ENCODE peak calls at places on chromosomes 7 and 10, in five cellular contexts. C is mesendoderm, J is neuronal stem cell, P is IMR-90, F is trophoblast cell. Z is an unnamed sample.

GRCh38 chr7:106367664-106368063 is 82.9 kb upstream of the NAMPT start:
- DNase-seq in C (no peak), J (no peak), P (no peak), F (no peak), Z (no peak)

GRCh38 chr7:157347217-157347904 is 10.6 kb downstream of the DNAJB6 start:
- DNase-seq in C (no peak), J (no peak), P (peak; percentile 85), F (peak; percentile 61), Z (no peak)

GRCh38 chr10:4315529-4315928 is 510.5 kb upstream of the AKR1E2 start:
- DNase-seq in C (no peak), J (no peak), P (peak; percentile 65), F (no peak), Z (no peak)

GRCh38 chr10:53980210-53980609 is 820.8 kb downstream of the PCDH15 start:
- DNase-seq in C (no peak), J (no peak), P (no peak), F (no peak), Z (no peak)

GRCh38 chr10:100186813-100187212 is 984 bp upstream of the ERLIN1 start:
- DNase-seq in C (peak; percentile 6), J (no peak), P (no peak), F (no peak), Z (peak; percentile 9)

GRCh38 chr7:104972510-104972909 is 41.5 kb upstream of the KMT2E start:
- DNase-seq in C (no peak), J (no peak), P (peak; percentile 87), F (peak; percentile 46), Z (peak; percentile 49)

GRCh38 chr7:107394831-107395230 is 75.0 kb upstream of the GPR22 start:
- DNase-seq in C (no peak), J (no peak), P (peak; percentile 72), F (no peak), Z (peak; percentile 28)

GRCh38 chr10:4947635-4948596 is 15.3 kb upstream of the AKR1C1 start:
- DNase-seq in C (no peak), J (no peak), P (peak; percentile 97), F (no peak), Z (peak; percentile 97)

GRCh38 chr7:45937862-45938261 is 16.8 kb upstream of the IGFBP3 start:
- DNase-seq in C (no peak), J (no peak), P (no peak), F (no peak), Z (no peak)

GRCh38 chr7:23237000-23237399 is 9.6 kb upstream of the GPNMB start:
- DNase-seq in C (no peak), J (no peak), P (no peak), F (no peak), Z (no peak)

GRCh38 chr10:112887968-112888367 is 62.1 kb upstream of the TCF7L2 start:
- DNase-seq in C (no peak), J (no peak), P (no peak), F (no peak), Z (no peak)

GRCh38 chr10:112880633-112881530 is 69.2 kb upstream of the TCF7L2 start:
- DNase-seq in C (peak; percentile 95), J (no peak), P (no peak), F (no peak), Z (no peak)

GRCh38 chr10:112886463-112886862 is 63.6 kb upstream of the TCF7L2 start:
- DNase-seq in C (no peak), J (no peak), P (no peak), F (no peak), Z (no peak)

GRCh38 chr10:112883853-112884502 is 66.1 kb upstream of the TCF7L2 start:
- DNase-seq in C (no peak), J (no peak), P (no peak), F (no peak), Z (no peak)
- H3K4me2 ChIP-seq in C (no peak overlapping the region), J (no peak overlapping the region), P (no peak overlapping the region), F (no peak overlapping the region), Z (no peak overlapping the region)

GRCh38 chr10:130218936-130219335 is 82.7 kb downstream of the GLRX3 start:
- DNase-seq in C (no peak), J (no peak), P (no peak), F (no peak), Z (no peak)
- H2AK5ac ChIP-seq in C (no peak overlapping the region), J (no peak overlapping the region), P (no peak overlapping the region), F (no peak overlapping the region), Z (no peak overlapping the region)

GRCh38 chr10:48605786-48606529 is 1.1 kb upstream of the ARHGAP22 start:
- DNase-seq in C (no peak), J (no peak), P (peak; percentile 76), F (no peak), Z (peak; percentile 47)
- H3K4me3 ChIP-seq in C (no peak overlapping the region), J (no peak overlapping the region), P (no peak overlapping the region), F (no peak overlapping the region), Z (peak overlapping the region; percentile 97)

GRCh38 chr10:10545771-10546170 is 471.9 kb upstream of the CELF2 start:
- DNase-seq in C (no peak), J (no peak), P (no peak), F (no peak), Z (no peak)
- H3K4me2 ChIP-seq in C (no peak overlapping the region), J (no peak overlapping the region), P (no peak overlapping the region), F (no peak overlapping the region), Z (no peak overlapping the region)

GRCh38 chr10:112819231-112819630 is 130.8 kb upstream of the TCF7L2 start:
- DNase-seq in C (no peak), J (no peak), P (no peak), F (no peak), Z (no peak)
- H2AK5ac ChIP-seq in C (no peak overlapping the region), J (peak overlapping the region; percentile 31), P (no peak overlapping the region), F (no peak overlapping the region), Z (no peak overlapping the region)

GRCh38 chr10:114537791-114538543 is 120.1 kb downstream of the ABLIM1 start:
- DNase-seq in C (no peak), J (no peak), P (no peak), F (no peak), Z (no peak)
- H3K4me3 ChIP-seq in C (no peak overlapping the region), J (no peak overlapping the region), P (no peak overlapping the region), F (no peak overlapping the region), Z (no peak overlapping the region)

DNA sequence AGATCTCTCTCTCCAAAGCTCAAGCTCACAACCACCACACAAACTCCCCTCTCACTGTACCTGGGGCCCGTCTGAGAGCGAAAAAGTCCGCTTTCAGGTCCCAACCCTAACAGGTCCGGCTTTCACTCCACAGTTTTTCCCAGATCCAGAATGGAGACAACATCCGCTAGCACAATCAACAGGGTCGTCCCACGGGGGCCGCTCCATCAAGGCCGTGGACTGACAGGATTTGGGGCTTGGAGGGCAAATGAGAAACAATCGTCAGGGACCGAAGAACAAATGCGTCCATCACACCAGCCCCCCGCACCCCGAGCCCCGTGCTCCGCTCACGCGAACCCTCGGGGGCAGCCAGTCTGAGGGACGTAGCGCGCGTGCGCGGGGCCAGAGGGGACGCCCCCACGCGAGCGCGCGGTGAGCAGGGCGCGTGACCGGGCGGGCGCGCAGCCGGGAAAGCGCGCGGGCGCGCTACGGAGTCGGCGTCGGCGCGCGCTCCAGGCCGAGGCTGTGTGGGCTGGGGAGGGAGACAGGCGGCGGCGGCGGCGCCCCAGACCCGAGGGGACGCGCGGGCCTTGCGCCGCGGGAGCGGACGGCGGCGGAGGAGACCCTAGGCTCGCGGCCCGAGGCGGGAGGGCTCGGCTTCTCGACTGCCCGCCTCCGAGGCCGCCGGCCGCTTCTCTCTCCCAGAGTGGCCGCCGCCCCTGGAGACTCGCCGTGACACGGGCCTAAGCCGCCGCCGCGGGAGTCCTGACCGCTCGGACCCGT is at the start of gene SLK:
- DNase-seq in C (peak; percentile 60), J (peak; percentile 70), P (peak; percentile 79), F (peak; percentile 62), Z (peak; percentile 84)
- H3K4me2 ChIP-seq in C (peak within 1 kb of the TSS; percentile 94), J (peak within 1 kb of the TSS; percentile 71), P (peak within 1 kb of the TSS; percentile 78), F (peak within 1 kb of the TSS; percentile 76), Z (peak within 1 kb of the TSS; percentile 89)